ENCODE peak calls at places on chromosomes 5 and 9, in seven cellular contexts. F, E, Y, J, S, H and W are unnamed samples.

GRCh38 chr9:76662476-76663281 is 101.6 kb upstream of the PCA3 start:
- DNase-seq in S (no peak), Y (no peak), F (no peak), E (no peak), J (no peak), H (no peak), W (no peak)

GRCh38 chr5:168120416-168121137 is 170.9 kb upstream of the WWC1 start:
- DNase-seq in J (no peak), F (no peak), H (no peak), S (no peak), E (no peak), Y (no peak), W (no peak)

GRCh38 chr5:76807296-76807695 is 11.5 kb upstream of the F2RL1 start:
- DNase-seq in S (no peak), J (peak; percentile 79), Y (peak; percentile 66), F (peak; percentile 76), E (no peak), H (peak; percentile 92), W (no peak)

GRCh38 chr9:111095423-111095822 is 57.2 kb upstream of the LPAR1 start:
- DNase-seq in Y (no peak), H (no peak), S (no peak), E (no peak), F (peak; percentile 2), J (no peak), W (no peak)

GRCh38 chr9:127561491-127562270 is 50.4 kb upstream of the STXBP1 start:
- DNase-seq in F (peak; percentile 98), S (peak; percentile 45), Y (peak; percentile 96), E (no peak), H (peak; percentile 99), J (peak; percentile 99), W (no peak)

GRCh38 chr5:155082401-155082800 is 68.8 kb downstream of the KIF4B start:
- DNase-seq in E (no peak), F (peak; percentile 47), H (peak; percentile 70), S (no peak), Y (peak; percentile 21), J (peak; percentile 90), W (no peak)

GRCh38 chr9:120385606-120386389 is 194.2 kb downstream of the CDK5RAP2 start:
- DNase-seq in Y (no peak), E (no peak), H (no peak), F (no peak), S (no peak), J (no peak), W (no peak)

GRCh38 chr5:89064054-89064453 is 181.1 kb upstream of the MEF2C start:
- DNase-seq in E (no peak), Y (no peak), H (no peak), S (no peak), F (no peak), J (no peak), W (no peak)

GRCh38 chr9:111316796-111317195 is 13.2 kb downstream of the OR2K2 start:
- DNase-seq in J (no peak), S (no peak), Y (no peak), F (peak; percentile 6), H (peak; percentile 51), E (no peak), W (no peak)

DNA sequence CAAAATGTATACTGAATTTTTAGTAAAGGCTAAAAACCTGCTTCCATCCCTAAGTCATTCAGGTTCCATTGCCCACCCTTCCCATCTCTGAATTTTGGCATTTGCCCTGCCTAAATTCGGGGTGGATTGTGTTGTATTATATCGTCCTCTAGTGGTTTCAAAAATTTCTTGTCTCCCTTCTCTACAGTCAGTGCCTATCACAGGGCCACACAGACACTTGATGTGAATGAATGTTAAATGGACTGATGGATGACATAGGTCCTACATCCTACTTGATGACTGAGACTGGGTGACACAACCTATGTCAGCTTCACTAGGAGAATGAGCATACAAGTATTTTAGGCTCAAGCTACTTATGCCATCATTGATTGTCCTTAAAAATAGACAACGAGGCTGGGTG is 45.6 kb upstream of the SLC30A5 start:
- DNase-seq in H (peak; percentile 21), Y (peak; percentile 54), E (no peak), J (no peak), F (peak; percentile 7), S (no peak), W (peak; percentile 45)
- TF ChIP-seq CTCF in H (peak; percentile 45), Y (peak; percentile 71), E (no peak), J (peak; percentile 78), F (peak; percentile 31), S (no peak), W (peak; percentile 96)

DNA sequence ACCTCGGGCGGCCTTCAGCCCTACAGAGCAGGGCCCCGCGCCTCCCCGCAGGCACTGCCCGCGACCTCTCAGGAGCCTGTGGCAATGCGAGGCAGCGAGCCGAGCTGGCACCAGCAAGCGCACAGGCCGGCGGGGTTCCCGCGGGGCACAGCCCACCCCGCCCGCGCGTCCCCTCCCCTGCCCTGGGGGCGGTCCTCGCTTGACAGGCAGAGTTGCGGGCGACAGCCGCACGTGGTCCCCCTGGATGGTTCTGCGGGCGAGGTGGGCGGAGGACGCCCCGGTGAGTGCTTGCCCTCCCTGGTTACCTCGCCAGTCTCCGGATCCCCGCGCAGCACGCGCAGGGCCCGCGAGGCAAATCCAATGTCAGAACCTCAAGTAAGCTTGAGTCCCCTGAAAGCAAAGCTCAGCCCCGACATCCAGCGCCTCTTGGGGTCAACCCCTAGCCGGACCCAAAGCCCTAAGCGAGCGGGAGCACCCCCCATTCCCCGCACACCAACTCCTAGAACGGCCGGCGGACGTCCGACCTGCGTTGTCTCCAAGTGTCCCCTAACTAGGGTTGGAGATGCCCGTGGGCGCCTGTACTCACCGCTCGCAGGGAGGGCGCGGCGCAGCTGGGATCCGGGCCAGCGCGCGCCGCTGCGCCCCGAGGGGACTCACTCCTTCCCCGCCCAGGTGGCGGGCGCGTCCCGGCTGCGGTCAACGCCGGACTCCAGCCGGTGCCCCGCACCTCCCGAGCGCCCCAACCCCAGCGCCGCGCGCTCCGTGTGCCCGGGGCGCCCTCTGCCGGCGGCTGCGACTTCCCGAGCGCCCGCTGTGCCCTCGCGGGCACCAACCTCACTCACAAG is at the start of gene DRD1:
- DNase-seq in H (peak; percentile 23), Y (peak; percentile 40), S (peak; percentile 56), F (peak; percentile 46), J (peak; percentile 61), E (peak; percentile 7), W (peak; percentile 64)
- TF ChIP-seq CTCF in H (peak; percentile 31), Y (peak; percentile 66), S (peak; percentile 75), F (peak; percentile 58), J (peak; percentile 84), E (peak; percentile 45), W (peak; percentile 54)

GRCh38 chr5:43780586-43780985 is 177.6 kb downstream of the NNT start:
- DNase-seq in E (no peak), J (no peak), H (peak; percentile 83), S (no peak), Y (no peak), F (peak; percentile 96), W (no peak)
- TF ChIP-seq CTCF in E (no peak), J (no peak), H (no peak), S (no peak), Y (no peak), F (no peak), W (no peak)

GRCh38 chr5:52007230-52007858 is 624.1 kb downstream of the ISL1 start:
- DNase-seq in S (no peak), F (peak; percentile 49), E (no peak), H (peak; percentile 49), Y (peak; percentile 51), J (peak; percentile 53), W (peak; percentile 61)
- TF ChIP-seq CTCF in S (peak; percentile 64), F (peak; percentile 52), E (no peak), H (peak; percentile 56), Y (peak; percentile 81), J (peak; percentile 76), W (peak; percentile 94)

GRCh38 chr9:131885144-131885609 is 145.3 kb upstream of the RAPGEF1 start:
- DNase-seq in J (no peak), E (no peak), S (no peak), H (peak; percentile 19), F (no peak), Y (no peak), W (peak; percentile 87)
- TF ChIP-seq CTCF in J (no peak), E (no peak), S (no peak), H (no peak), F (no peak), Y (no peak), W (no peak)

GRCh38 chr9:38087934-38088925 is 19.2 kb upstream of the SHB start:
- DNase-seq in F (peak; percentile 42), E (peak; percentile 64), H (peak; percentile 50), Y (peak; percentile 59), S (peak; percentile 59), J (peak; percentile 76), W (peak; percentile 80)
- TF ChIP-seq CTCF in F (peak; percentile 93), E (peak; percentile 99), H (peak; percentile 95), Y (peak; percentile 89), S (peak; percentile 99), J (peak; percentile 98), W (peak; percentile 98)

DNA sequence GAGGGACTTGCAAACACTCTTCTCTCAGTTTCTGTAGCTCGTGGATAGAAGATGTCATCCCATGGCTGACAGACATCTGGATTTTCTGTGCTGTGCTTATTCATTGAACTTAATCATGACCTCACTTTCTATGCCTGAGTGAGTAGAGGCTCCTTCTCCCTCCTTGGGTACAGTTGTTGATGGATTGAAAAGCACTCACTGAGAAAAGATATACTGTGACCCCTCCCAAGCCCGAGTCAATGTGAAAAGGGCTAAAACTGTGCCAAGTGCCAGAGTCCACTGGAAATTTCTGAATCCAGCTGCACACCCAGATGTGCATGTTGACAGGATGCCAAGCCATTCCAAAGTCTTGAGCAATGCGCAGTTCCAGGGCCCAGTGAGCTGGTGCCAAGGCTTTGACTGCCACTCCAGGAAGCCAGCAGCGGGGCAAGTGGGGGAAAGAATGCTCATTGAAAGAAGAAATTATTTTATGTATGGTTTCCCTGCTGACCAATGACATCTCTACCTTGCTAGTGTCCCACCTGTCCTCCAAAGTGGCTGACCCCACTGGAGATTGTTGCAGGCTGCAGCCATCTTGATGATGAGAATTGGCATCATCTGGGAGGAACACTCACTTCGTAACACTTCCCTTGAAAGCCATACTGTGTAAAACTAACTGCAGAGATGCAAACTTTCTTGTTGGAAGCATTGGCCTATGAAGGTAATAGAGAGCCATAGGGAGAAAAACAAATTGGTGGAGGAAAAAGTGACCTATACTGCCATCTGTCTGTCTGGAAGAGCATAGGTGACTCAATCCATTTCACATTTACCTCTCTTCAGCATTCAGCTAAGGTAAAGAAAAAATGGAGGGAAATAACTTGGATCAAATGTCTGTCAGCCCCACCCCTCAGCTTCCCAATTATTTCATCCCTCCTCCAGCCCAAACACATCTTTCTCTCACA is 473.2 kb downstream of the NTRK2 start:
- DNase-seq in S (no peak), Y (peak; percentile 8), E (no peak), H (no peak), F (peak; percentile 2), J (peak; percentile 34), W (no peak)
- TF ChIP-seq CTCF in S (peak; percentile 53), Y (peak; percentile 39), E (no peak), H (peak; percentile 14), F (no peak), J (peak; percentile 39), W (peak; percentile 50)

DNA sequence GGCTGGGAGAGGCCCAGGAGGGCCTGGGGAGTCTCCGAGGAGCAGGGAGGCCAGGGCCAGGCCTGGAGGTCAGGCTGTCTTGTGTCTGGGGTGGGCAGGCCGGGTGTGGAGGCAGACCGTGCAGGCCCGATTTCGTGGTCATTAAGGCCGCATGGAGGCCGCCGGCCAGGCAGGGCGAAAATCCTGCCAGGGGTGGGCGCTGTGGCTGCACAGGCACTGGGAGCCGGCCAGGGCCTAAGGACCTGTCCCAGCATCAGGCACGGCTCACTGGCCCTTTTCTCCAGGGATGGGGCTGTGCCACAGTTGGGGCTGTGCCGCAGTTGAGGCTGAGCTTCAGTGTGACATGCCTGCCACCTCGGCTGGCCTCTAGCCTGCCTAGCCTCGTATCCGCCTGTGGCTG is 35.9 kb downstream of the ASS1 start:
- DNase-seq in J (no peak), F (no peak), S (no peak), H (no peak), E (no peak), Y (no peak), W (no peak)
- TF ChIP-seq CTCF in J (no peak), F (no peak), S (no peak), H (peak; percentile 3), E (no peak), Y (peak; percentile 32), W (peak; percentile 30)